ENCODE peak calls at places on chromosomes 1 and 21, in five cellular contexts. One of them, this sample, is unnamed.

GRCh38 chr21:36321325-36322082 is 1.5 kb downstream of the MORC3 start:
- DNase-seq in activated effector memory CD4-positive, alpha-beta T cell treated with anti-CD3 and anti-CD28 coated beads, Interleukin-2, amount 50 U/mL, for 16 hours: peak
- DNase-seq in activated B cell treated with CpG ODN at 0.5 μM for 24 hours: no peak
- DNase-seq in dorsolateral prefrontal cortex: no peak
- DNase-seq in NCI-H1417: peak
- DNase-seq in this sample: no peak

GRCh38 chr1:76576876-76577817 is 290.1 kb upstream of the ST6GALNAC5 start:
- DNase-seq in activated effector memory CD4-positive, alpha-beta T cell treated with anti-CD3 and anti-CD28 coated beads, Interleukin-2, amount 50 U/mL, for 16 hours: no peak
- DNase-seq in activated B cell treated with CpG ODN at 0.5 μM for 24 hours: no peak
- DNase-seq in dorsolateral prefrontal cortex: no peak
- DNase-seq in NCI-H1417: peak
- DNase-seq in this sample: no peak

GRCh38 chr1:17881761-17882160 is 126.6 kb downstream of the ACTL8 start:
- DNase-seq in activated effector memory CD4-positive, alpha-beta T cell treated with anti-CD3 and anti-CD28 coated beads, Interleukin-2, amount 50 U/mL, for 16 hours: peak
- DNase-seq in activated B cell treated with CpG ODN at 0.5 μM for 24 hours: no peak
- DNase-seq in dorsolateral prefrontal cortex: no peak
- DNase-seq in NCI-H1417: no peak
- DNase-seq in this sample: no peak

GRCh38 chr1:5189384-5189783 is 535.0 kb downstream of the AJAP1 start:
- DNase-seq in activated effector memory CD4-positive, alpha-beta T cell treated with anti-CD3 and anti-CD28 coated beads, Interleukin-2, amount 50 U/mL, for 16 hours: no peak
- DNase-seq in activated B cell treated with CpG ODN at 0.5 μM for 24 hours: no peak
- DNase-seq in dorsolateral prefrontal cortex: no peak
- DNase-seq in NCI-H1417: peak
- DNase-seq in this sample: no peak

GRCh38 chr1:97304366-97304765 is 582.8 kb downstream of the PTBP2 start:
- DNase-seq in activated effector memory CD4-positive, alpha-beta T cell treated with anti-CD3 and anti-CD28 coated beads, Interleukin-2, amount 50 U/mL, for 16 hours: no peak
- DNase-seq in activated B cell treated with CpG ODN at 0.5 μM for 24 hours: no peak
- DNase-seq in dorsolateral prefrontal cortex: no peak
- DNase-seq in NCI-H1417: no peak
- DNase-seq in this sample: no peak

GRCh38 chr1:57638239-57638638 is 214.4 kb upstream of the DAB1 start:
- DNase-seq in activated effector memory CD4-positive, alpha-beta T cell treated with anti-CD3 and anti-CD28 coated beads, Interleukin-2, amount 50 U/mL, for 16 hours: no peak
- DNase-seq in activated B cell treated with CpG ODN at 0.5 μM for 24 hours: no peak
- DNase-seq in dorsolateral prefrontal cortex: no peak
- DNase-seq in NCI-H1417: peak
- DNase-seq in this sample: no peak

GRCh38 chr1:208791458-208791857 is 547.3 kb upstream of the PLXNA2 start:
- DNase-seq in activated effector memory CD4-positive, alpha-beta T cell treated with anti-CD3 and anti-CD28 coated beads, Interleukin-2, amount 50 U/mL, for 16 hours: no peak
- DNase-seq in activated B cell treated with CpG ODN at 0.5 μM for 24 hours: no peak
- DNase-seq in dorsolateral prefrontal cortex: no peak
- DNase-seq in NCI-H1417: no peak
- DNase-seq in this sample: no peak

GRCh38 chr21:43203523-43204080 is 34.8 kb downstream of the CRYAA start:
- DNase-seq in activated effector memory CD4-positive, alpha-beta T cell treated with anti-CD3 and anti-CD28 coated beads, Interleukin-2, amount 50 U/mL, for 16 hours: peak
- DNase-seq in activated B cell treated with CpG ODN at 0.5 μM for 24 hours: no peak
- DNase-seq in dorsolateral prefrontal cortex: peak
- DNase-seq in NCI-H1417: no peak
- DNase-seq in this sample: peak

GRCh38 chr1:88877382-88877825 is 14.0 kb downstream of the GTF2B start:
- DNase-seq in activated effector memory CD4-positive, alpha-beta T cell treated with anti-CD3 and anti-CD28 coated beads, Interleukin-2, amount 50 U/mL, for 16 hours: no peak
- DNase-seq in activated B cell treated with CpG ODN at 0.5 μM for 24 hours: no peak
- DNase-seq in dorsolateral prefrontal cortex: no peak
- DNase-seq in NCI-H1417: peak
- DNase-seq in this sample: no peak

GRCh38 chr1:51861669-51862068 is 16.9 kb downstream of the NRDC start:
- DNase-seq in activated effector memory CD4-positive, alpha-beta T cell treated with anti-CD3 and anti-CD28 coated beads, Interleukin-2, amount 50 U/mL, for 16 hours: no peak
- DNase-seq in activated B cell treated with CpG ODN at 0.5 μM for 24 hours: no peak
- DNase-seq in dorsolateral prefrontal cortex: no peak
- DNase-seq in NCI-H1417: no peak
- DNase-seq in this sample: no peak